ENCODE peak calls at places on chromosomes 4 and X, in seven cellular contexts. L, K, S, J, D, H and T are unnamed samples.

GRCh38 chr4:38667005-38667771 is 3.2 kb downstream of the KLF3 start:
- DNase-seq in H (peak), S (no peak), J (peak), K (peak), L (peak), D (peak), T (no peak)

GRCh38 chr4:8647626-8648025 is 55.1 kb downstream of the CPZ start:
- DNase-seq in L (no peak), K (no peak), H (no peak), J (peak), D (no peak), S (no peak), T (no peak)

GRCh38 chr4:7477695-7478094 is 43.0 kb upstream of the PSAPL1 start:
- DNase-seq in H (no peak), J (no peak), D (no peak), S (no peak), K (no peak), L (no peak), T (no peak)

GRCh38 chrX:29090811-29091210 is 503.6 kb downstream of the IL1RAPL1 start:
- DNase-seq in H (peak), L (peak), D (no peak), K (no peak), S (no peak), J (no peak), T (no peak)

GRCh38 chr4:38499101-38499500 is 164.9 kb upstream of the KLF3 start:
- DNase-seq in S (no peak), L (no peak), J (no peak), D (no peak), H (no peak), K (no peak), T (no peak)

GRCh38 chrX:118383120-118383519 is 37.2 kb downstream of the WDR44 start:
- DNase-seq in D (no peak), J (no peak), S (no peak), H (no peak), L (peak), K (no peak), T (no peak)

GRCh38 chr4:185019451-185020292 is 1.4 kb downstream of the HELT start:
- DNase-seq in D (peak), J (peak), H (no peak), L (no peak), S (no peak), K (no peak), T (no peak)

GRCh38 chr4:128831526-128832252 is 22.2 kb downstream of the JADE1 start:
- DNase-seq in J (peak), H (peak), K (peak), D (peak), L (no peak), S (no peak), T (no peak)

GRCh38 chrX:1531106-1531890 is 5.7 kb downstream of the P2RY8 start:
- DNase-seq in J (no peak), H (no peak), D (no peak), K (no peak), S (peak), L (no peak), T (no peak)

GRCh38 chrX:74500067-74500466 is 78.8 kb downstream of the SLC16A2 start:
- DNase-seq in H (no peak), J (no peak), D (no peak), S (no peak), K (no peak), L (no peak), T (no peak)

GRCh38 chr4:55758081-55758480 is 61.5 kb upstream of the EXOC1L start:
- DNase-seq in S (no peak), H (no peak), L (peak), D (no peak), K (no peak), J (no peak), T (no peak)

GRCh38 chr4:150570862-150571261 is 11.1 kb upstream of the MAB21L2 start:
- DNase-seq in L (no peak), K (no peak), S (no peak), D (no peak), J (no peak), H (no peak), T (no peak)

GRCh38 chr4:112031712-112032328 is 113.4 kb upstream of the FAM241A start:
- DNase-seq in H (peak), L (peak), D (peak), K (peak), J (no peak), S (no peak), T (peak)

GRCh38 chrX:107025538-107025937 is 25.5 kb upstream of the MORC4 start:
- DNase-seq in S (no peak), D (peak), H (peak), L (peak), J (no peak), K (peak), T (no peak)
- TF ChIP-seq CTCF in S (peak), D (peak), H (peak), L (peak), J (peak), K (peak), T (peak)

GRCh38 chr4:3786196-3786869 is 20.1 kb downstream of the ADRA2C start:
- DNase-seq in K (no peak), S (no peak), D (no peak), L (no peak), H (no peak), J (no peak), T (no peak)
- TF ChIP-seq CTCF in K (no peak), S (no peak), D (no peak), L (no peak), H (no peak), J (no peak), T (no peak)

DNA sequence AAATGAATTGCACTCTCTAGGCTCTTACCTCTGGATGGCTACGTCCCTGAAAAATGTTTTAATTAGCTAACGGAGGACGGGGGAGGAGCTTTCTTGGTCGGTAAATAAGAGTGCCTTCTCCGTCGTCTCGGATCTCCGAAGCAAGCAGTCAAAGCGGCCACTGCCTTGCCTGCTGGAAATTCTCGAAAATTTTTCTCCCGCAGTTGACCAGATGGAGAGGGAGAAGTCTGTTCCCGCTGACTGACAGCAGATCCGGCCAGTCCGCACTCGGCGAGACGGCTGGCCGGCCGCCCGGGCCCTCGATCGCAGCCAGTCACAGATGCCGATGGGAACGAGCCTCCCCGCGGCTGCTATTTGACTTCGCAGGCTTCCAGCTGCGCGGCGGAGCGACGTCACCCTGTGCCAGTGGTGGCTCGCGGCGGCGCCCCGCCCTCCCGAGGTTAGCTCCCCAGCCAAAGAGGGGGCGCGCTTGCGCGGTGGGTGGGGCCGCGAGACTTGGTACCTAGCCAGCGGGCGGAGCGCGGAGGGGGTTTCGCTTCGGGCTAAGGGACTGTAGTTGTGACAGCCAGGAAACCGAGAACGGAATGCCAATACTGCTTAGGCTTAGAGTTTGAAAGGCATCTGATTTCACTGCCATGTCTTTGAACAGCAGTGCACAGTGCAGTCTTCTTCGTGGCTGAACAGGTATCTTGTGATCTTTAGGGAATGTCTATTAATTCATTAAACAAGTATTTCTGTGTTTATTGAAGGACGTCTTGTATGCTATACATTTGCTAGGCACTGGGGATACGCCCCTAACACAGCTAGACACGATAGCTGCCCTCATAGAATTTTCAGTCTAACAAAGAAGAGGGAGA is at the start of gene PPM1K:
- DNase-seq in D (peak), H (peak), J (peak), S (peak), L (peak), K (peak), T (peak)
- TF ChIP-seq CTCF in D (no peak), H (peak), J (no peak), S (peak), L (no peak), K (peak), T (no peak)

DNA sequence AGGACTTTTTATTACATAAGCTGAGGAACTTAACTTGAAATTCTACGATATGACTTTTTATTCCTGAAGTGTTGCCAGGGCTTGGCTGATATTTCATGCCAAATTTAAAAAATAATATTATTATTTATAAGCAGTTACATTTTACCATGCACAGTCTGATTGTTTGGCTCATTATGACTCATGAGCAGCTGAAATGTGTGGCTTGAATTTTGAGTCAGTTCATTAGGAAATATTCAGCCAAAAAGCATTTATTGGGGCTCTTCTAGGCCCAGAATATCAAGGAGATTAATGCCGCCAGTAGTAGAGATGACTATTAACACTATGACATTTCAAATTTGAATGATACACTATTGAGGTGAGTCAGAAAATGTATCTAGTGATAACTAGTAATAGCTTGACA is 128.9 kb upstream of the LIMCH1 start:
- DNase-seq in H (no peak), L (no peak), S (no peak), J (no peak), K (no peak), D (no peak), T (no peak)
- TF ChIP-seq CTCF in H (no peak), L (no peak), S (no peak), J (no peak), K (no peak), D (no peak), T (no peak)

DNA sequence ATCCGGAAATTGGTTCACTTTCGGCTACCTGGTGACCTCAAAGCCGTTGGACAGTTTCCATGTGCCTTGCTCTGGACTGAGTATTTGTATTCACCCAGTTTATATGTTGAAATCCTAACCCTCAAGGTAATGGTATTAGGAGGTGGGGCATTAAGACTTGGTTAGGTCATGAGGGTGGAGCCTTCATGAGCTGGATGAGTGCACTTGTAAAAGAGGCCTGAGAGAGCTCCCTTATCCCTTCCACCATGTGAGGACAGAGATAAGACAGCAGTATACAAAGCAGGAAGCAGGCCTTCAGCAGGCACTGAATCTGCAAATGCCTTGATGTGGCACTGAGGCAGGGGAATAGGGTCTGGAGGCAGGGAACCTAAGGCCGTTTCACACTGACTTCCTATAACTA is 5.3 kb upstream of the OPHN1 start:
- DNase-seq in S (no peak), D (no peak), L (no peak), H (no peak), K (no peak), J (no peak), T (no peak)
- TF ChIP-seq CTCF in S (no peak), D (no peak), L (no peak), H (no peak), K (no peak), J (no peak), T (no peak)

DNA sequence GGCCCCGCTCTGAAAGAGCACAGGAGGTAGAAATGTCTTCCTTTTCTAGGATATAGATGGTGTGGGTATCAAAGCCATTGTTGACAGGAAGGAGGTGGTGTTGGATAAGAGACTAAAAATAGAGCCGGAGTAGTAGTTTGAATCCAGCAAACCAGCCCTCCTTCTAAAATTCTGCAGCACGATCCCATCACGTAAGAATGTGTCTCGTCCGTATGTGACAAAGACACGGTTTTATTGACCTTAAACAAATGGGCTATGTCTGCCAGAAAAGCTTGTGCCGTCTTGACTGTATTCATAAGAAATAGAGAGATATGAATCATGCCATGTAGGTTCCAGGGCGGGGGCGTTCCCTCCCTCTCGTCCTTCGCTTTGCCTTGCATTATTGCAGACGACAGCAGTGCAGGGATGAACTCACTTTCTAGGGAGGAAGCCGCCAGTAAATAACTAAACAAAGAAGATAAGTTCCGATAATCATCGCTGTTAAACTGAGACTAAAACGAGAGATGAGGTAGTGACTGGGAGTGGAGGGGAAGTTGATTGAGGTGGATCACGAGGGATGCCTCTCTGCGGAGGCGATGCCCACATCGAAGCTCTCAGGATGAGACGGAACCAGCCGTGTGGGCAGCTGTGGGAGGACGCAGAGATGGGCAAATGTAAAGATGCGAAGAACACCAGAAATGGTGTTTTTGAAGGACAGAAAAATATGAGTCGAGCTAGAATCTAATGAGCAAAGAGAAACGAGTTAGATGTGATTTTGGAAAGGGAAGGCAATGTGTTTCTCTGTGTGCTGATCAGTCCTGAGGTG is 3.4 kb downstream of the TENM3 start:
- DNase-seq in K (no peak), J (no peak), H (no peak), L (peak), D (no peak), S (no peak), T (no peak)
- TF ChIP-seq CTCF in K (peak), J (no peak), H (no peak), L (no peak), D (no peak), S (no peak), T (no peak)